ENCODE peak calls at places on chromosomes 11 and 22, in seven cellular contexts. One of them, this sample, is unnamed.

GRCh38 chr11:6737872-6738466 is 33.8 kb downstream of the OR2AG2 start:
- DNase-seq in IMR-90: peak
- DNase-seq in AG04450: no peak
- DNase-seq in fibroblast of mammary gland: peak
- DNase-seq in neural progenitor cell: peak
- DNase-seq in GM23338: peak
- DNase-seq in astrocyte of the cerebellum: no peak
- DNase-seq in this sample: no peak

GRCh38 chr11:24234822-24235508 is 261.9 kb upstream of the LUZP2 start:
- DNase-seq in IMR-90: peak
- DNase-seq in AG04450: peak
- DNase-seq in fibroblast of mammary gland: peak
- DNase-seq in neural progenitor cell: peak
- DNase-seq in GM23338: peak
- DNase-seq in astrocyte of the cerebellum: no peak
- DNase-seq in this sample: no peak

GRCh38 chr22:31544481-31545480 is 48.4 kb downstream of the SFI1 start:
- DNase-seq in IMR-90: peak
- DNase-seq in AG04450: no peak
- DNase-seq in fibroblast of mammary gland: peak
- DNase-seq in neural progenitor cell: no peak
- DNase-seq in GM23338: no peak
- DNase-seq in astrocyte of the cerebellum: no peak
- DNase-seq in this sample: no peak

GRCh38 chr22:27724181-27724580 is 77.4 kb downstream of the MN1 start:
- DNase-seq in IMR-90: no peak
- DNase-seq in AG04450: no peak
- DNase-seq in fibroblast of mammary gland: no peak
- DNase-seq in neural progenitor cell: no peak
- DNase-seq in GM23338: no peak
- DNase-seq in astrocyte of the cerebellum: no peak
- DNase-seq in this sample: no peak

GRCh38 chr11:26844963-26845362 is 123.1 kb upstream of the SLC5A12 start:
- DNase-seq in IMR-90: no peak
- DNase-seq in AG04450: no peak
- DNase-seq in fibroblast of mammary gland: peak
- DNase-seq in neural progenitor cell: no peak
- DNase-seq in GM23338: no peak
- DNase-seq in astrocyte of the cerebellum: no peak
- DNase-seq in this sample: no peak

GRCh38 chr11:28697920-28698827 is 590.0 kb downstream of the METTL15 start:
- DNase-seq in IMR-90: peak
- DNase-seq in AG04450: no peak
- DNase-seq in fibroblast of mammary gland: peak
- DNase-seq in neural progenitor cell: peak
- DNase-seq in GM23338: peak
- DNase-seq in astrocyte of the cerebellum: peak
- DNase-seq in this sample: peak

GRCh38 chr22:37626144-37626543 is 13.3 kb upstream of the SH3BP1 start:
- DNase-seq in IMR-90: peak
- DNase-seq in AG04450: no peak
- DNase-seq in fibroblast of mammary gland: peak
- DNase-seq in neural progenitor cell: no peak
- DNase-seq in GM23338: no peak
- DNase-seq in astrocyte of the cerebellum: peak
- DNase-seq in this sample: no peak

GRCh38 chr11:10982695-10983492 is 125.0 kb upstream of the ZBED5 start:
- DNase-seq in IMR-90: no peak
- DNase-seq in AG04450: no peak
- DNase-seq in fibroblast of mammary gland: peak
- DNase-seq in neural progenitor cell: no peak
- DNase-seq in GM23338: no peak
- DNase-seq in astrocyte of the cerebellum: no peak
- DNase-seq in this sample: no peak

GRCh38 chr11:68373810-68374501 is 61.6 kb downstream of the LRP5 start:
- DNase-seq in IMR-90: peak
- DNase-seq in AG04450: no peak
- DNase-seq in fibroblast of mammary gland: peak
- DNase-seq in neural progenitor cell: peak
- DNase-seq in GM23338: no peak
- DNase-seq in astrocyte of the cerebellum: no peak
- DNase-seq in this sample: no peak

GRCh38 chr11:76791861-76792260 is 8.7 kb downstream of the TSKU start:
- DNase-seq in IMR-90: peak
- DNase-seq in AG04450: no peak
- DNase-seq in fibroblast of mammary gland: peak
- DNase-seq in neural progenitor cell: no peak
- DNase-seq in GM23338: no peak
- DNase-seq in astrocyte of the cerebellum: no peak
- DNase-seq in this sample: no peak

GRCh38 chr22:30408388-30409101 is 11.7 kb downstream of the SEC14L2 start:
- DNase-seq in IMR-90: peak
- DNase-seq in AG04450: no peak
- DNase-seq in fibroblast of mammary gland: peak
- DNase-seq in neural progenitor cell: no peak
- DNase-seq in GM23338: no peak
- DNase-seq in astrocyte of the cerebellum: no peak
- DNase-seq in this sample: no peak

GRCh38 chr11:103862827-103863213 is 173.6 kb upstream of the DDI1 start:
- DNase-seq in IMR-90: no peak
- DNase-seq in AG04450: no peak
- DNase-seq in fibroblast of mammary gland: no peak
- DNase-seq in neural progenitor cell: peak
- DNase-seq in GM23338: peak
- DNase-seq in astrocyte of the cerebellum: no peak
- DNase-seq in this sample: no peak
- TF ChIP-seq CTCF in IMR-90: no peak
- TF ChIP-seq CTCF in AG04450: no peak
- TF ChIP-seq CTCF in fibroblast of mammary gland: no peak
- TF ChIP-seq CTCF in neural progenitor cell: peak
- TF ChIP-seq CTCF in GM23338: peak
- TF ChIP-seq CTCF in astrocyte of the cerebellum: no peak
- TF ChIP-seq CTCF in this sample: no peak

DNA sequence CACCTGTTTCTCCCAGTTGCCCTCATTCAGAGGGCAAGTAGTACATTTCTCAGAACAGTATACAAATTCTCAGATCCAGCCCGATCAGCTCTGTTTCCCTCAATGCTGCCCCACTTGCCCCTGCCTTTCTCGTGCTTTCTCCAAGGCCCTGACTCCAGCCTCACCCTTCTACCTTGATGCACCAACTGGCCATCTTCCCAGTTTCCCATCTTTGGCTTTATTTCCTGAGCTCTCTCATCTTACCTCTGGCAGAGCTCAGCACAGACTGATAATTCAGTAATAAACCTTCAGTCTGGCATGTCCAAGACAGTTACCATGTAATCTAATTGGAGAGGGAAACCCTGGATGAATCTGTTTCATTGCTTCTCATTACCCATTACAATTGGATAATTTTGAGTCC is 184.5 kb upstream of the ISX start:
- DNase-seq in IMR-90: no peak
- DNase-seq in AG04450: no peak
- DNase-seq in fibroblast of mammary gland: no peak
- DNase-seq in neural progenitor cell: no peak
- DNase-seq in GM23338: no peak
- DNase-seq in astrocyte of the cerebellum: no peak
- DNase-seq in this sample: no peak
- TF ChIP-seq CTCF in IMR-90: no peak
- TF ChIP-seq CTCF in AG04450: no peak
- TF ChIP-seq CTCF in fibroblast of mammary gland: no peak
- TF ChIP-seq CTCF in neural progenitor cell: no peak
- TF ChIP-seq CTCF in GM23338: no peak
- TF ChIP-seq CTCF in astrocyte of the cerebellum: no peak
- TF ChIP-seq CTCF in this sample: no peak

GRCh38 chr22:49983148-49984042 is 22.8 kb downstream of the PIM3 start:
- DNase-seq in IMR-90: no peak
- DNase-seq in AG04450: no peak
- DNase-seq in fibroblast of mammary gland: no peak
- DNase-seq in neural progenitor cell: peak
- DNase-seq in GM23338: peak
- DNase-seq in astrocyte of the cerebellum: no peak
- DNase-seq in this sample: no peak
- TF ChIP-seq CTCF in IMR-90: peak
- TF ChIP-seq CTCF in AG04450: peak
- TF ChIP-seq CTCF in fibroblast of mammary gland: peak
- TF ChIP-seq CTCF in neural progenitor cell: peak
- TF ChIP-seq CTCF in GM23338: peak
- TF ChIP-seq CTCF in astrocyte of the cerebellum: peak
- TF ChIP-seq CTCF in this sample: peak

DNA sequence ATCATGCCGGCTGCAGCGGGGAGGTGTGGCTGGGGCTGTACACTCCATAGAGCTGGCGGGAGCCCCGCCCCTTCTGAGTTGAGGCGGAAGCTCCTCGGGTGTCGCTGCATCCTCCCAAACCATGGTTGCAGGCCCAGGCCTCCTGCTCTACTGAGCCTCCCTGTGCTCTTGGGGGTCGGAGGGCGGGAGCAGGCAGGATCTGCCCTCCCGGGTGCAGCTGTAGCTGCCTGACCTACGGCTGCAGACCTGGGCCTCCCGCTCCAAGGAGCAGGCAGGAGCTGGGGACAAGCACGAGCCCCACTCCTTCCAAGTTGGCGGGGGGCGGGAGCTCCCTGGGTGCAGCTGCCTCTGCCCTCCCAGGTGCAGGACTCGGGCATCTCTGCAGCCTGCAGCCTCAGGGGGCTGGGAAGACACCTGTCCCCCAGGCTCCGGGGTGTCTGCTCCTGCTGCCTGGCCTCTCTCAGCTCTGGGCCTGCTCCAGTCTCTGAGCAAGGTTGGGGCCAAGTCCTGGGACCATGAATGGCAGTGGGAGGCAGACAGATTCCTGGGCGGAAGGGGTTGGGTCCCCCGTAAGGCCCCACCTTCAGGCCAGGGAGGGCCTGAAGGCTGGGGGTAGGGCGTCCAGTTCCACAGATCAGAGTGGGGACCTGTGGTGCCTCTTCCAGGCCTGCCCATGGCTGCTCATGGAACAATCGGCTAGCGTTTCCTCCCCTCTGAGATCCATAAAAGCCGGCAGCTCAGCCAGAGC is 46.4 kb upstream of the SC5D start:
- DNase-seq in IMR-90: no peak
- DNase-seq in AG04450: no peak
- DNase-seq in fibroblast of mammary gland: no peak
- DNase-seq in neural progenitor cell: peak
- DNase-seq in GM23338: no peak
- DNase-seq in astrocyte of the cerebellum: no peak
- DNase-seq in this sample: no peak
- TF ChIP-seq CTCF in IMR-90: no peak
- TF ChIP-seq CTCF in AG04450: no peak
- TF ChIP-seq CTCF in fibroblast of mammary gland: no peak
- TF ChIP-seq CTCF in neural progenitor cell: no peak
- TF ChIP-seq CTCF in GM23338: no peak
- TF ChIP-seq CTCF in astrocyte of the cerebellum: no peak
- TF ChIP-seq CTCF in this sample: no peak

GRCh38 chr11:64150051-64150450 is 15.9 kb downstream of the MACROD1 start:
- DNase-seq in IMR-90: no peak
- DNase-seq in AG04450: no peak
- DNase-seq in fibroblast of mammary gland: no peak
- DNase-seq in neural progenitor cell: no peak
- DNase-seq in GM23338: no peak
- DNase-seq in astrocyte of the cerebellum: no peak
- DNase-seq in this sample: no peak

GRCh38 chr11:64150481-64151239 is 15.3 kb downstream of the MACROD1 start:
- DNase-seq in IMR-90: no peak
- DNase-seq in AG04450: no peak
- DNase-seq in fibroblast of mammary gland: no peak
- DNase-seq in neural progenitor cell: no peak
- DNase-seq in GM23338: no peak
- DNase-seq in astrocyte of the cerebellum: no peak
- DNase-seq in this sample: no peak

GRCh38 chr11:64151337-64151736 is 14.6 kb downstream of the MACROD1 start:
- DNase-seq in IMR-90: no peak
- DNase-seq in AG04450: no peak
- DNase-seq in fibroblast of mammary gland: no peak
- DNase-seq in neural progenitor cell: no peak
- DNase-seq in GM23338: no peak
- DNase-seq in astrocyte of the cerebellum: no peak
- DNase-seq in this sample: no peak

GRCh38 chr11:64148200-64148916 is 17.6 kb downstream of the MACROD1 start:
- DNase-seq in IMR-90: peak
- DNase-seq in AG04450: peak
- DNase-seq in fibroblast of mammary gland: peak
- DNase-seq in neural progenitor cell: peak
- DNase-seq in GM23338: peak
- DNase-seq in astrocyte of the cerebellum: peak
- DNase-seq in this sample: peak

DNA sequence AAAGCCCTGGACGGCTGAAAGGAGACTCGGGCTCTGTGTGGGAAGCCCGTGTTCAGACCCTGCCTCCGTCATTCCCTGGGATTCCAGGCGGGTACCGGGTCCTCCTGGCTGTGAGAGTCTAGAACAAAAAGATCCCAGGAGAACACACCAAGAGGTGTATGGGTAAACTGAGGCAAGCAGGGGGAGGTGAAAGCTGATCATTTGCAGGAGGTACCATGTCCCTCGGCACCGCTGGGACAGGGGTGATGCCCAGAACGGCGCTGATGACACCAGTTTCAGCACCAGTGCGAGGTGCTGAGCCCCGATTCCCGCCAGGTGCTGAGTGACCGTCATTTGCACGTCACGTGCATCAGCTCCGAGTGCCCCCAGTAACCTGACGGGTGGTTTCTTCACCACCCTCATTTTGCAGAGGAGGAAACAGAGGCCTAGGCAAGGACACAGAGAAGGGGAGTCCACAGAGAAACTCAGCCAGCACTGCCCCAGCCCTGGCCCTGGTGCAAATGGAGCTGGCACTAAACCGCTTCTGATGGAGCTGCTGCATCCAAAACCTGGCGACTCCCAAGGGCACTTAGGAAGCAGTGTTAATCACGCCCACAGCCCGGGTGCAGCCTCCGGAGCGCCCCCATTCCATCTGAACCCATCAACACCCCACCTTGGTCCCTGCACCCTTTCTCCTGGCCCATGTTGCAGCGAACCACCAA is 16.8 kb downstream of the MACROD1 start:
- DNase-seq in IMR-90: no peak
- DNase-seq in AG04450: no peak
- DNase-seq in fibroblast of mammary gland: no peak
- DNase-seq in neural progenitor cell: no peak
- DNase-seq in GM23338: no peak
- DNase-seq in astrocyte of the cerebellum: no peak
- DNase-seq in this sample: no peak
- TF ChIP-seq CTCF in IMR-90: no peak
- TF ChIP-seq CTCF in AG04450: no peak
- TF ChIP-seq CTCF in fibroblast of mammary gland: no peak
- TF ChIP-seq CTCF in neural progenitor cell: peak
- TF ChIP-seq CTCF in GM23338: no peak
- TF ChIP-seq CTCF in astrocyte of the cerebellum: no peak
- TF ChIP-seq CTCF in this sample: no peak

This sample was measured in AG09319.